ENCODE peak calls at places on chromosomes 1 and 21, in seven cellular contexts. One of them, this sample, is unnamed.

GRCh38 chr1:169724168-169724567 is 9.7 kb downstream of the SELE start:
- DNase-seq in activated T-cell treated with anti-CD3 and anti-CD28 coated beads for 4 hours: no peak
- DNase-seq in PC-9: no peak
- DNase-seq in activated CD4-positive, alpha-beta memory T cell treated with anti-CD3 and anti-CD28 coated beads, Interleukin-2, amount 10 ng/mL, durations not matched to agents 7 days and 5 days: no peak
- DNase-seq in myocyte: peak
- DNase-seq in ELR: no peak
- DNase-seq in HepG2: no peak
- DNase-seq in this sample: no peak

GRCh38 chr1:26826261-26827201 is at the start of gene ZDHHC18:
- DNase-seq in activated T-cell treated with anti-CD3 and anti-CD28 coated beads for 4 hours: peak
- DNase-seq in PC-9: peak
- DNase-seq in activated CD4-positive, alpha-beta memory T cell treated with anti-CD3 and anti-CD28 coated beads, Interleukin-2, amount 10 ng/mL, durations not matched to agents 7 days and 5 days: peak
- DNase-seq in myocyte: peak
- DNase-seq in ELR: peak
- DNase-seq in HepG2: peak
- DNase-seq in this sample: no peak

GRCh38 chr1:160219062-160219929 is 14.1 kb downstream of the PEA15 start:
- DNase-seq in activated T-cell treated with anti-CD3 and anti-CD28 coated beads for 4 hours: no peak
- DNase-seq in PC-9: peak
- DNase-seq in activated CD4-positive, alpha-beta memory T cell treated with anti-CD3 and anti-CD28 coated beads, Interleukin-2, amount 10 ng/mL, durations not matched to agents 7 days and 5 days: no peak
- DNase-seq in myocyte: peak
- DNase-seq in ELR: peak
- DNase-seq in HepG2: peak
- DNase-seq in this sample: no peak

GRCh38 chr1:67347688-67348472 is 40.2 kb downstream of the IL12RB2 start:
- DNase-seq in activated T-cell treated with anti-CD3 and anti-CD28 coated beads for 4 hours: no peak
- DNase-seq in PC-9: peak
- DNase-seq in activated CD4-positive, alpha-beta memory T cell treated with anti-CD3 and anti-CD28 coated beads, Interleukin-2, amount 10 ng/mL, durations not matched to agents 7 days and 5 days: no peak
- DNase-seq in myocyte: peak
- DNase-seq in ELR: peak
- DNase-seq in HepG2: peak
- DNase-seq in this sample: peak

GRCh38 chr1:207825719-207826556 is 74.1 kb downstream of the CD46 start:
- DNase-seq in activated T-cell treated with anti-CD3 and anti-CD28 coated beads for 4 hours: peak
- DNase-seq in PC-9: no peak
- DNase-seq in activated CD4-positive, alpha-beta memory T cell treated with anti-CD3 and anti-CD28 coated beads, Interleukin-2, amount 10 ng/mL, durations not matched to agents 7 days and 5 days: peak
- DNase-seq in myocyte: peak
- DNase-seq in ELR: peak
- DNase-seq in HepG2: peak
- DNase-seq in this sample: no peak

GRCh38 chr1:147720557-147720956 is 39.8 kb downstream of the GJA5 start:
- DNase-seq in activated T-cell treated with anti-CD3 and anti-CD28 coated beads for 4 hours: no peak
- DNase-seq in PC-9: no peak
- DNase-seq in activated CD4-positive, alpha-beta memory T cell treated with anti-CD3 and anti-CD28 coated beads, Interleukin-2, amount 10 ng/mL, durations not matched to agents 7 days and 5 days: no peak
- DNase-seq in myocyte: peak
- DNase-seq in ELR: no peak
- DNase-seq in HepG2: no peak
- DNase-seq in this sample: no peak

GRCh38 chr1:53316742-53317650 is 10.9 kb downstream of the LRP8 start:
- DNase-seq in activated T-cell treated with anti-CD3 and anti-CD28 coated beads for 4 hours: no peak
- DNase-seq in PC-9: no peak
- DNase-seq in activated CD4-positive, alpha-beta memory T cell treated with anti-CD3 and anti-CD28 coated beads, Interleukin-2, amount 10 ng/mL, durations not matched to agents 7 days and 5 days: no peak
- DNase-seq in myocyte: no peak
- DNase-seq in ELR: no peak
- DNase-seq in HepG2: no peak
- DNase-seq in this sample: no peak

GRCh38 chr21:20020032-20020431 is 978.2 kb upstream of the NCAM2 start:
- DNase-seq in activated T-cell treated with anti-CD3 and anti-CD28 coated beads for 4 hours: no peak
- DNase-seq in PC-9: no peak
- DNase-seq in activated CD4-positive, alpha-beta memory T cell treated with anti-CD3 and anti-CD28 coated beads, Interleukin-2, amount 10 ng/mL, durations not matched to agents 7 days and 5 days: no peak
- DNase-seq in myocyte: no peak
- DNase-seq in ELR: no peak
- DNase-seq in HepG2: no peak
- DNase-seq in this sample: no peak

GRCh38 chr1:99662581-99663208 is 16.8 kb downstream of the PALMD start:
- DNase-seq in activated T-cell treated with anti-CD3 and anti-CD28 coated beads for 4 hours: no peak
- DNase-seq in PC-9: no peak
- DNase-seq in activated CD4-positive, alpha-beta memory T cell treated with anti-CD3 and anti-CD28 coated beads, Interleukin-2, amount 10 ng/mL, durations not matched to agents 7 days and 5 days: no peak
- DNase-seq in myocyte: no peak
- DNase-seq in ELR: no peak
- DNase-seq in HepG2: no peak
- DNase-seq in this sample: no peak

GRCh38 chr1:5432436-5432835 is 559.8 kb downstream of the NPHP4 start:
- DNase-seq in activated T-cell treated with anti-CD3 and anti-CD28 coated beads for 4 hours: no peak
- DNase-seq in PC-9: no peak
- DNase-seq in activated CD4-positive, alpha-beta memory T cell treated with anti-CD3 and anti-CD28 coated beads, Interleukin-2, amount 10 ng/mL, durations not matched to agents 7 days and 5 days: no peak
- DNase-seq in myocyte: no peak
- DNase-seq in ELR: no peak
- DNase-seq in HepG2: no peak
- DNase-seq in this sample: no peak

GRCh38 chr1:223234164-223234501 is 91.1 kb upstream of the TLR5 start:
- DNase-seq in activated T-cell treated with anti-CD3 and anti-CD28 coated beads for 4 hours: no peak
- DNase-seq in PC-9: no peak
- DNase-seq in activated CD4-positive, alpha-beta memory T cell treated with anti-CD3 and anti-CD28 coated beads, Interleukin-2, amount 10 ng/mL, durations not matched to agents 7 days and 5 days: no peak
- DNase-seq in myocyte: no peak
- DNase-seq in ELR: no peak
- DNase-seq in HepG2: no peak
- DNase-seq in this sample: no peak

GRCh38 chr1:153617677-153618076 is 1.6 kb upstream of the S100A14 start:
- DNase-seq in activated T-cell treated with anti-CD3 and anti-CD28 coated beads for 4 hours: no peak
- DNase-seq in PC-9: no peak
- DNase-seq in activated CD4-positive, alpha-beta memory T cell treated with anti-CD3 and anti-CD28 coated beads, Interleukin-2, amount 10 ng/mL, durations not matched to agents 7 days and 5 days: peak
- DNase-seq in myocyte: no peak
- DNase-seq in ELR: peak
- DNase-seq in HepG2: no peak
- DNase-seq in this sample: no peak

GRCh38 chr21:15592957-15593356 is 136.8 kb upstream of the USP25 start:
- DNase-seq in activated T-cell treated with anti-CD3 and anti-CD28 coated beads for 4 hours: no peak
- DNase-seq in PC-9: no peak
- DNase-seq in activated CD4-positive, alpha-beta memory T cell treated with anti-CD3 and anti-CD28 coated beads, Interleukin-2, amount 10 ng/mL, durations not matched to agents 7 days and 5 days: no peak
- DNase-seq in myocyte: no peak
- DNase-seq in ELR: no peak
- DNase-seq in HepG2: no peak
- DNase-seq in this sample: no peak

GRCh38 chr1:17155257-17155895 is 36.1 kb upstream of the PADI2 start:
- DNase-seq in activated T-cell treated with anti-CD3 and anti-CD28 coated beads for 4 hours: no peak
- DNase-seq in PC-9: no peak
- DNase-seq in activated CD4-positive, alpha-beta memory T cell treated with anti-CD3 and anti-CD28 coated beads, Interleukin-2, amount 10 ng/mL, durations not matched to agents 7 days and 5 days: no peak
- DNase-seq in myocyte: no peak
- DNase-seq in ELR: no peak
- DNase-seq in HepG2: no peak
- DNase-seq in this sample: no peak

GRCh38 chr1:50308883-50309282 is 114.4 kb downstream of the DMRTA2 start:
- DNase-seq in activated T-cell treated with anti-CD3 and anti-CD28 coated beads for 4 hours: no peak
- DNase-seq in PC-9: peak
- DNase-seq in activated CD4-positive, alpha-beta memory T cell treated with anti-CD3 and anti-CD28 coated beads, Interleukin-2, amount 10 ng/mL, durations not matched to agents 7 days and 5 days: peak
- DNase-seq in myocyte: peak
- DNase-seq in ELR: peak
- DNase-seq in HepG2: peak
- DNase-seq in this sample: no peak

GRCh38 chr1:100360790-100361232 is 8.5 kb downstream of the CDC14A start:
- DNase-seq in activated T-cell treated with anti-CD3 and anti-CD28 coated beads for 4 hours: no peak
- DNase-seq in PC-9: no peak
- DNase-seq in activated CD4-positive, alpha-beta memory T cell treated with anti-CD3 and anti-CD28 coated beads, Interleukin-2, amount 10 ng/mL, durations not matched to agents 7 days and 5 days: no peak
- DNase-seq in myocyte: peak
- DNase-seq in ELR: peak
- DNase-seq in HepG2: no peak
- DNase-seq in this sample: no peak

GRCh38 chr1:57443004-57443403 is 19.1 kb upstream of the DAB1 start:
- DNase-seq in activated T-cell treated with anti-CD3 and anti-CD28 coated beads for 4 hours: no peak
- DNase-seq in PC-9: no peak
- DNase-seq in activated CD4-positive, alpha-beta memory T cell treated with anti-CD3 and anti-CD28 coated beads, Interleukin-2, amount 10 ng/mL, durations not matched to agents 7 days and 5 days: no peak
- DNase-seq in myocyte: no peak
- DNase-seq in ELR: no peak
- DNase-seq in HepG2: no peak
- DNase-seq in this sample: no peak

GRCh38 chr21:45570826-45571601 is 28.8 kb upstream of the SLC19A1 start:
- DNase-seq in activated T-cell treated with anti-CD3 and anti-CD28 coated beads for 4 hours: no peak
- DNase-seq in PC-9: no peak
- DNase-seq in activated CD4-positive, alpha-beta memory T cell treated with anti-CD3 and anti-CD28 coated beads, Interleukin-2, amount 10 ng/mL, durations not matched to agents 7 days and 5 days: no peak
- DNase-seq in myocyte: peak
- DNase-seq in ELR: peak
- DNase-seq in HepG2: no peak
- DNase-seq in this sample: no peak

GRCh38 chr1:226945106-226945857 is 5.2 kb downstream of the COQ8A start:
- DNase-seq in activated T-cell treated with anti-CD3 and anti-CD28 coated beads for 4 hours: no peak
- DNase-seq in PC-9: no peak
- DNase-seq in activated CD4-positive, alpha-beta memory T cell treated with anti-CD3 and anti-CD28 coated beads, Interleukin-2, amount 10 ng/mL, durations not matched to agents 7 days and 5 days: no peak
- DNase-seq in myocyte: peak
- DNase-seq in ELR: no peak
- DNase-seq in HepG2: peak
- DNase-seq in this sample: no peak

GRCh38 chr1:64856564-64856963 is 109.8 kb downstream of the JAK1 start:
- DNase-seq in activated T-cell treated with anti-CD3 and anti-CD28 coated beads for 4 hours: no peak
- DNase-seq in PC-9: no peak
- DNase-seq in activated CD4-positive, alpha-beta memory T cell treated with anti-CD3 and anti-CD28 coated beads, Interleukin-2, amount 10 ng/mL, durations not matched to agents 7 days and 5 days: no peak
- DNase-seq in myocyte: peak
- DNase-seq in ELR: no peak
- DNase-seq in HepG2: no peak
- DNase-seq in this sample: no peak

GRCh38 chr1:86773331-86774288 is 69.2 kb downstream of the SH3GLB1 start:
- DNase-seq in activated T-cell treated with anti-CD3 and anti-CD28 coated beads for 4 hours: no peak
- DNase-seq in PC-9: no peak
- DNase-seq in activated CD4-positive, alpha-beta memory T cell treated with anti-CD3 and anti-CD28 coated beads, Interleukin-2, amount 10 ng/mL, durations not matched to agents 7 days and 5 days: no peak
- DNase-seq in myocyte: no peak
- DNase-seq in ELR: peak
- DNase-seq in HepG2: peak
- DNase-seq in this sample: no peak

GRCh38 chr1:57013522-57013921 is 47.7 kb upstream of the C8B start:
- DNase-seq in activated T-cell treated with anti-CD3 and anti-CD28 coated beads for 4 hours: no peak
- DNase-seq in PC-9: no peak
- DNase-seq in activated CD4-positive, alpha-beta memory T cell treated with anti-CD3 and anti-CD28 coated beads, Interleukin-2, amount 10 ng/mL, durations not matched to agents 7 days and 5 days: no peak
- DNase-seq in myocyte: no peak
- DNase-seq in ELR: no peak
- DNase-seq in HepG2: no peak
- DNase-seq in this sample: no peak

GRCh38 chr1:24643362-24644346 is 552 bp downstream of the SRRM1 start:
- DNase-seq in activated T-cell treated with anti-CD3 and anti-CD28 coated beads for 4 hours: no peak
- DNase-seq in PC-9: peak
- DNase-seq in activated CD4-positive, alpha-beta memory T cell treated with anti-CD3 and anti-CD28 coated beads, Interleukin-2, amount 10 ng/mL, durations not matched to agents 7 days and 5 days: peak
- DNase-seq in myocyte: no peak
- DNase-seq in ELR: peak
- DNase-seq in HepG2: no peak
- DNase-seq in this sample: no peak

GRCh38 chr1:95353185-95353584 is 119.2 kb downstream of the RWDD3 start:
- DNase-seq in activated T-cell treated with anti-CD3 and anti-CD28 coated beads for 4 hours: no peak
- DNase-seq in PC-9: no peak
- DNase-seq in activated CD4-positive, alpha-beta memory T cell treated with anti-CD3 and anti-CD28 coated beads, Interleukin-2, amount 10 ng/mL, durations not matched to agents 7 days and 5 days: no peak
- DNase-seq in myocyte: peak
- DNase-seq in ELR: no peak
- DNase-seq in HepG2: no peak
- DNase-seq in this sample: no peak

GRCh38 chr21:45935628-45936027 is 45.9 kb upstream of the COL6A1 start:
- DNase-seq in activated T-cell treated with anti-CD3 and anti-CD28 coated beads for 4 hours: no peak
- DNase-seq in PC-9: no peak
- DNase-seq in activated CD4-positive, alpha-beta memory T cell treated with anti-CD3 and anti-CD28 coated beads, Interleukin-2, amount 10 ng/mL, durations not matched to agents 7 days and 5 days: no peak
- DNase-seq in myocyte: peak
- DNase-seq in ELR: no peak
- DNase-seq in HepG2: no peak
- DNase-seq in this sample: peak

GRCh38 chr21:31731802-31732537 is at the start of gene SCAF4:
- DNase-seq in activated T-cell treated with anti-CD3 and anti-CD28 coated beads for 4 hours: peak
- DNase-seq in PC-9: peak
- DNase-seq in activated CD4-positive, alpha-beta memory T cell treated with anti-CD3 and anti-CD28 coated beads, Interleukin-2, amount 10 ng/mL, durations not matched to agents 7 days and 5 days: peak
- DNase-seq in myocyte: peak
- DNase-seq in ELR: peak
- DNase-seq in HepG2: peak
- DNase-seq in this sample: peak

GRCh38 chr1:107572674-107573205 is 392.2 kb downstream of the VAV3 start:
- DNase-seq in activated T-cell treated with anti-CD3 and anti-CD28 coated beads for 4 hours: no peak
- DNase-seq in PC-9: no peak
- DNase-seq in activated CD4-positive, alpha-beta memory T cell treated with anti-CD3 and anti-CD28 coated beads, Interleukin-2, amount 10 ng/mL, durations not matched to agents 7 days and 5 days: no peak
- DNase-seq in myocyte: peak
- DNase-seq in ELR: peak
- DNase-seq in HepG2: no peak
- DNase-seq in this sample: peak

GRCh38 chr1:175402336-175402735 is 209.8 kb upstream of the KIAA0040 start:
- DNase-seq in activated T-cell treated with anti-CD3 and anti-CD28 coated beads for 4 hours: no peak
- DNase-seq in PC-9: no peak
- DNase-seq in activated CD4-positive, alpha-beta memory T cell treated with anti-CD3 and anti-CD28 coated beads, Interleukin-2, amount 10 ng/mL, durations not matched to agents 7 days and 5 days: no peak
- DNase-seq in myocyte: no peak
- DNase-seq in ELR: no peak
- DNase-seq in HepG2: no peak
- DNase-seq in this sample: no peak

GRCh38 chr1:67685558-67686271 is 714 bp downstream of the GADD45A start:
- DNase-seq in activated T-cell treated with anti-CD3 and anti-CD28 coated beads for 4 hours: peak
- DNase-seq in PC-9: peak
- DNase-seq in activated CD4-positive, alpha-beta memory T cell treated with anti-CD3 and anti-CD28 coated beads, Interleukin-2, amount 10 ng/mL, durations not matched to agents 7 days and 5 days: peak
- DNase-seq in myocyte: peak
- DNase-seq in ELR: peak
- DNase-seq in HepG2: no peak
- DNase-seq in this sample: no peak